ENCODE peak calls at places on chromosomes 2 and 18, in seven cellular contexts. X is stimulated activated CD4-positive, alpha-beta T cell treated with anti-CD3 and anti-CD28 coated beads, TNF-alpha, amount 100 ng/mL, for 4 hours; O is stimulated activated CD8-positive, alpha-beta memory T cell treated with anti-CD3 and anti-CD28 coated beads, Interleukin-4, amount 100 ng/mL, for 1 hour; Q is AG09309; Y is NCI-H2029; T is activated CD4-positive, alpha-beta T cell treated with anti-CD3 and anti-CD28 coated beads, Interleukin-2, amount 50 U/mL, for 48 hours; U is stromal cell of bone marrow. E is an unnamed sample.

GRCh38 chr2:205405194-205405593 is 277.1 kb upstream of the NRP2 start:
- DNase-seq in Q (no peak), X (no peak), T (no peak), U (no peak), Y (no peak), O (no peak), E (no peak)

GRCh38 chr2:67633212-67633856 is 236.2 kb downstream of the ETAA1 start:
- DNase-seq in X (no peak), O (no peak), Y (no peak), T (no peak), U (no peak), Q (no peak), E (no peak)

GRCh38 chr2:185807351-185807750 is 68.7 kb downstream of the FSIP2 start:
- DNase-seq in Q (no peak), T (no peak), Y (no peak), X (no peak), O (no peak), U (peak), E (no peak)

GRCh38 chr2:119174993-119175347 is 16.4 kb upstream of the C1QL2 start:
- DNase-seq in U (no peak), X (no peak), T (no peak), O (no peak), Y (no peak), Q (no peak), E (no peak)

GRCh38 chr2:44833123-44834069 is 108.1 kb upstream of the SIX3 start:
- DNase-seq in U (peak), Q (no peak), Y (no peak), T (no peak), X (no peak), O (no peak), E (no peak)

GRCh38 chr18:31546476-31546875 is 45.2 kb upstream of the TTR start:
- DNase-seq in O (no peak), U (no peak), T (no peak), Y (no peak), Q (no peak), X (no peak), E (no peak)

GRCh38 chr2:237689569-237690131 is 62.3 kb downstream of the LRRFIP1 start:
- DNase-seq in T (no peak), Q (no peak), X (no peak), O (no peak), Y (no peak), U (no peak), E (no peak)

GRCh38 chr2:238646281-238646680 is 201.6 kb upstream of the TWIST2 start:
- DNase-seq in Y (no peak), Q (no peak), T (no peak), X (no peak), O (no peak), U (no peak), E (no peak)

GRCh38 chr18:22346968-22347611 is 70.6 kb downstream of the CTAGE1 start:
- DNase-seq in Y (no peak), Q (no peak), U (no peak), O (no peak), T (no peak), X (no peak), E (no peak)

GRCh38 chr2:113078350-113078839 is 10.6 kb downstream of the IL1F10 start:
- DNase-seq in Q (no peak), O (no peak), T (no peak), Y (peak), U (peak), X (no peak), E (no peak)

E was measured in NCI-H446.